ENCODE peak calls at places on chromosomes 2 and 18, in four cellular contexts. F, Y, Q and O are unnamed samples. For H3K4me1, the result is how much of the 10 kb centered on the place peaks cover.

GRCh38 chr2:228763600-228763999 is 507.5 kb downstream of the PID1 start:
- DNase-seq in Y (no peak), F (no peak), Q (no peak), O (peak)

GRCh38 chr18:77407733-77408132 is 158.1 kb downstream of the GALR1 start:
- DNase-seq in F (no peak), Y (no peak), Q (peak), O (no peak)

GRCh38 chr2:171921970-171922229 is 361 bp upstream of the HAT1 start:
- DNase-seq in Q (no peak), F (no peak), Y (no peak), O (no peak)

GRCh38 chr2:60629801-60630385 is 76.4 kb upstream of the BCL11A start:
- DNase-seq in Q (no peak), Y (no peak), F (no peak), O (no peak)

GRCh38 chr2:101597347-101597944 is 100.1 kb upstream of the MAP4K4 start:
- DNase-seq in Q (no peak), F (no peak), Y (no peak), O (no peak)

GRCh38 chr2:583666-584065 is 93.5 kb downstream of the TMEM18 start:
- DNase-seq in Y (no peak), Q (no peak), F (no peak), O (no peak)

GRCh38 chr2:160701822-160702221 is 208.2 kb upstream of the RBMS1 start:
- DNase-seq in F (no peak), Y (no peak), Q (no peak), O (no peak)

GRCh38 chr2:108927936-108928659 is 60.9 kb downstream of the EDAR start:
- DNase-seq in Q (peak), F (peak), Y (peak), O (peak)

GRCh38 chr2:19207452-19207851 is 151.0 kb downstream of the OSR1 start:
- DNase-seq in Y (no peak), Q (no peak), F (no peak), O (peak)

GRCh38 chr2:72214429-72215143 is 66.9 kb upstream of the CYP26B1 start:
- DNase-seq in Q (peak), F (no peak), Y (no peak), O (no peak)

GRCh38 chr2:72222829-72223564 is 75.3 kb upstream of the CYP26B1 start:
- DNase-seq in Y (no peak), Q (peak), F (no peak), O (no peak)

DNA sequence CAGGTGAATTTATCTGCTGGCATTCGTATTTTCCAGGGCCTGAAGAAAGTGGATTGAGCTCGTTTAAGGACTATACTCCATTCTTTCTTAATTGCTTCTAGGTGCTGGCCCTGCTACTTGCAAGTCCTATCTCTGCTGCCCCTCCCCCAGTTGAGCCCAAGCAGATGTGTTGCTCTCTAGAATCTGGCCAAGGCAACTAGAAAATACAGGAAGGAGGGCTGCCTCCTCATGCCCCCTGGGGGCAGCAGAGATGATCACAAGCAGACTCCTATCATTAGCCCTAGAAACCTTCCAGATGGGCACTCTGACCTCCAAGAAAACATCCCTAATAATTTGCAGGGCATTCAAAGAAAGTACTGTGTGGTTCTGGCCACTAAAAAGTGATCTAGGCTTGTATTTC is 72.5 kb upstream of the CYP26B1 start:
- DNase-seq in F (no peak), Y (no peak), Q (peak), O (peak)
- TF ChIP-seq CTCF in F (peak), Y (no peak), Q (peak), O (peak)

GRCh38 chr2:42401773-42402172 is 40.8 kb upstream of the COX7A2L start:
- DNase-seq in Y (no peak), F (no peak), Q (no peak), O (no peak)

GRCh38 chr2:42407476-42407875 is 46.5 kb upstream of the COX7A2L start:
- DNase-seq in F (no peak), Y (no peak), Q (no peak), O (no peak)

GRCh38 chr2:42408009-42408408 is 47.0 kb upstream of the COX7A2L start:
- DNase-seq in Q (no peak), Y (no peak), F (no peak), O (no peak)

DNA sequence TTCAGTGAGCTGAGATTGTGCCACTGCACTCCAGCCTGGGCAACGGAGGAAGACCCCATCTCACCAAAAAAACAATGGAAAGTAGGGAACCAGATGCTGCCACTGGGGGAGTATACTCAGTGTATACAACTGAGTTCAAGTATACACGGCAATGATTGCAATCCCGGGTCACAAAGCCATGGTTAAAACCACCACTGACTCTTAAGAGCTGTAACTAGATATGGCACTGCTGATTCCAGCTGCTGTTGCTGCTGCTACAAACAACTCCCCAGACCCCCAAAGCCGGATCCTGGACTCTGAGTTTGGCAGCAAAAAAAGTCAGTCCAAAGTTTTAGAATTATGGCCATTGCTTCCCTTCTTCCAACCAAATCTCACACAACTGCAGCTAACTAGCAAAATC is 43.6 kb upstream of the COX7A2L start:
- DNase-seq in Y (no peak), Q (no peak), F (no peak), O (no peak)
- H3K27ac ChIP-seq in Y (no peak), Q (no peak), F (no peak), O (no peak)

GRCh38 chr2:47249427-47249826 is 94.3 kb upstream of the STPG4 start:
- DNase-seq in Y (no peak), F (no peak), Q (peak), O (no peak)
- H3K4me1 ChIP-seq in Y (under half), F (under half), Q (under half), O (under half)

GRCh38 chr2:16066261-16067036 is 126.1 kb downstream of the MYCN start:
- DNase-seq in Y (no peak), F (no peak), Q (no peak), O (no peak)
- TF ChIP-seq CTCF in Y (no peak), F (no peak), Q (no peak), O (no peak)

GRCh38 chr2:121199281-121200010 is 85.6 kb downstream of the TFCP2L1 start:
- DNase-seq in Y (no peak), F (no peak), Q (no peak), O (no peak)

GRCh38 chr2:121202541-121203310 is 82.3 kb downstream of the TFCP2L1 start:
- DNase-seq in Q (no peak), Y (no peak), F (no peak), O (no peak)

GRCh38 chr2:121200419-121201315 is 84.3 kb downstream of the TFCP2L1 start:
- DNase-seq in Q (no peak), F (no peak), Y (no peak), O (no peak)

GRCh38 chr2:121200011-121200347 is 85.0 kb downstream of the TFCP2L1 start:
- DNase-seq in F (no peak), Y (no peak), Q (no peak), O (no peak)

DNA sequence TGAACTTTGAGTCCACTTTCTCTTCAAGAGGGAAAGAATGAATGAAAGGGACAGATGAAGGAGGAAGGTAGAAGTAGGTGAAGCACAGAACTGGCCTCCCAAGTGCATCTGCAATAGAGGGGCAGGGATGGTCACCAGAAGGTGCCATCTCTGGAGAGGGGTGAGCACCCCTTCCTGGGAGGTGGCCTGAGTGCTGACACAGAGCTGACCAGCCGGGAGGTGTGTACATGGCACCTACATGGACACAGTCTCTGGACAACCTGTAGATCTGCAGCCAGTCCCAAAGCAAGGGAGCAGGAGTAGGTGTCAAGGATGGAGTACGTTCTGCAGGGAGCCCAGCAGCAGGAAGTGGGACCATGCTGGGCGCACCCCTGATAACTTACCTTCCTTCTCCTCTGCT is 83.2 kb downstream of the TFCP2L1 start:
- DNase-seq in Y (no peak), Q (no peak), F (no peak), O (no peak)
- H3K27ac ChIP-seq in Y (no peak), Q (no peak), F (no peak), O (no peak)